ENCODE peak calls at places on chromosomes 12 and 14, in four cellular contexts. One of them, this sample, is unnamed.

GRCh38 chr14:103250181-103250580 is 83.9 kb upstream of the EIF5 start:
- DNase-seq in activated CD8-positive, alpha-beta T cell treated with anti-CD3 and anti-CD28 coated beads for 36 hours: no peak
- DNase-seq in IMR-90: no peak
- DNase-seq in fibroblast of villous mesenchyme: no peak
- DNase-seq in this sample: no peak

GRCh38 chr12:89571481-89572190 is 45.8 kb upstream of the POC1B start:
- DNase-seq in activated CD8-positive, alpha-beta T cell treated with anti-CD3 and anti-CD28 coated beads for 36 hours: peak
- DNase-seq in IMR-90: peak
- DNase-seq in fibroblast of villous mesenchyme: peak
- DNase-seq in this sample: no peak

GRCh38 chr14:104131968-104132732 is 6.2 kb upstream of the KIF26A start:
- DNase-seq in activated CD8-positive, alpha-beta T cell treated with anti-CD3 and anti-CD28 coated beads for 36 hours: no peak
- DNase-seq in IMR-90: no peak
- DNase-seq in fibroblast of villous mesenchyme: no peak
- DNase-seq in this sample: no peak

GRCh38 chr12:127334924-127335644 is 931.9 kb upstream of the TMEM132C start:
- DNase-seq in activated CD8-positive, alpha-beta T cell treated with anti-CD3 and anti-CD28 coated beads for 36 hours: no peak
- DNase-seq in IMR-90: no peak
- DNase-seq in fibroblast of villous mesenchyme: no peak
- DNase-seq in this sample: no peak

GRCh38 chr12:46701356-46701755 is 124.4 kb downstream of the SLC38A4 start:
- DNase-seq in activated CD8-positive, alpha-beta T cell treated with anti-CD3 and anti-CD28 coated beads for 36 hours: no peak
- DNase-seq in IMR-90: no peak
- DNase-seq in fibroblast of villous mesenchyme: peak
- DNase-seq in this sample: no peak

GRCh38 chr14:67421356-67422224 is 9.6 kb upstream of the PLEK2 start:
- DNase-seq in activated CD8-positive, alpha-beta T cell treated with anti-CD3 and anti-CD28 coated beads for 36 hours: no peak
- DNase-seq in IMR-90: no peak
- DNase-seq in fibroblast of villous mesenchyme: no peak
- DNase-seq in this sample: no peak

GRCh38 chr14:66739826-66740225 is 231.9 kb downstream of the GPHN start:
- DNase-seq in activated CD8-positive, alpha-beta T cell treated with anti-CD3 and anti-CD28 coated beads for 36 hours: no peak
- DNase-seq in IMR-90: no peak
- DNase-seq in fibroblast of villous mesenchyme: no peak
- DNase-seq in this sample: no peak

GRCh38 chr14:61565836-61566536 is 129.3 kb upstream of the HIF1A start:
- DNase-seq in activated CD8-positive, alpha-beta T cell treated with anti-CD3 and anti-CD28 coated beads for 36 hours: no peak
- DNase-seq in IMR-90: peak
- DNase-seq in fibroblast of villous mesenchyme: peak
- DNase-seq in this sample: no peak

GRCh38 chr14:68734231-68734732 is 58.6 kb downstream of the ZFP36L1 start:
- DNase-seq in activated CD8-positive, alpha-beta T cell treated with anti-CD3 and anti-CD28 coated beads for 36 hours: peak
- DNase-seq in IMR-90: peak
- DNase-seq in fibroblast of villous mesenchyme: no peak
- DNase-seq in this sample: no peak

GRCh38 chr12:40137252-40137651 is 31.4 kb upstream of the SLC2A13 start:
- DNase-seq in activated CD8-positive, alpha-beta T cell treated with anti-CD3 and anti-CD28 coated beads for 36 hours: peak
- DNase-seq in IMR-90: peak
- DNase-seq in fibroblast of villous mesenchyme: no peak
- DNase-seq in this sample: no peak

GRCh38 chr12:68435816-68436215 is 103.7 kb upstream of the MDM1 start:
- DNase-seq in activated CD8-positive, alpha-beta T cell treated with anti-CD3 and anti-CD28 coated beads for 36 hours: no peak
- DNase-seq in IMR-90: peak
- DNase-seq in fibroblast of villous mesenchyme: no peak
- DNase-seq in this sample: no peak

GRCh38 chr12:24364921-24365320 is 415.5 kb upstream of the SOX5 start:
- DNase-seq in activated CD8-positive, alpha-beta T cell treated with anti-CD3 and anti-CD28 coated beads for 36 hours: no peak
- DNase-seq in IMR-90: no peak
- DNase-seq in fibroblast of villous mesenchyme: peak
- DNase-seq in this sample: no peak

GRCh38 chr12:30823140-30823669 is 68.5 kb upstream of the CAPRIN2 start:
- DNase-seq in activated CD8-positive, alpha-beta T cell treated with anti-CD3 and anti-CD28 coated beads for 36 hours: peak
- DNase-seq in IMR-90: no peak
- DNase-seq in fibroblast of villous mesenchyme: no peak
- DNase-seq in this sample: no peak

GRCh38 chr14:101600336-101600890 is 39.1 kb downstream of the DIO3 start:
- DNase-seq in activated CD8-positive, alpha-beta T cell treated with anti-CD3 and anti-CD28 coated beads for 36 hours: no peak
- DNase-seq in IMR-90: no peak
- DNase-seq in fibroblast of villous mesenchyme: no peak
- DNase-seq in this sample: no peak

GRCh38 chr14:56120091-56120632 is 2.0 kb downstream of the PELI2 start:
- DNase-seq in activated CD8-positive, alpha-beta T cell treated with anti-CD3 and anti-CD28 coated beads for 36 hours: no peak
- DNase-seq in IMR-90: peak
- DNase-seq in fibroblast of villous mesenchyme: peak
- DNase-seq in this sample: no peak

GRCh38 chr12:100348657-100349454 is 8.0 kb upstream of the SLC17A8 start:
- DNase-seq in activated CD8-positive, alpha-beta T cell treated with anti-CD3 and anti-CD28 coated beads for 36 hours: no peak
- DNase-seq in IMR-90: peak
- DNase-seq in fibroblast of villous mesenchyme: peak
- DNase-seq in this sample: no peak

GRCh38 chr14:94823556-94824341 is 53.8 kb upstream of the GSC start:
- DNase-seq in activated CD8-positive, alpha-beta T cell treated with anti-CD3 and anti-CD28 coated beads for 36 hours: no peak
- DNase-seq in IMR-90: no peak
- DNase-seq in fibroblast of villous mesenchyme: no peak
- DNase-seq in this sample: no peak

GRCh38 chr12:32821293-32822089 is 65.8 kb upstream of the YARS2 start:
- DNase-seq in activated CD8-positive, alpha-beta T cell treated with anti-CD3 and anti-CD28 coated beads for 36 hours: no peak
- DNase-seq in IMR-90: no peak
- DNase-seq in fibroblast of villous mesenchyme: peak
- DNase-seq in this sample: no peak

GRCh38 chr14:98959958-98960616 is 311.9 kb downstream of the BCL11B start:
- DNase-seq in activated CD8-positive, alpha-beta T cell treated with anti-CD3 and anti-CD28 coated beads for 36 hours: no peak
- DNase-seq in IMR-90: no peak
- DNase-seq in fibroblast of villous mesenchyme: no peak
- DNase-seq in this sample: no peak

GRCh38 chr12:77229640-77230442 is 164.5 kb upstream of the E2F7 start:
- DNase-seq in activated CD8-positive, alpha-beta T cell treated with anti-CD3 and anti-CD28 coated beads for 36 hours: no peak
- DNase-seq in IMR-90: no peak
- DNase-seq in fibroblast of villous mesenchyme: peak
- DNase-seq in this sample: no peak

GRCh38 chr14:21227150-21227549 is 42.1 kb downstream of the HNRNPC start:
- DNase-seq in activated CD8-positive, alpha-beta T cell treated with anti-CD3 and anti-CD28 coated beads for 36 hours: no peak
- DNase-seq in IMR-90: no peak
- DNase-seq in fibroblast of villous mesenchyme: no peak
- DNase-seq in this sample: no peak

GRCh38 chr14:99549684-99550083 is 54.3 kb downstream of the CCDC85C start:
- DNase-seq in activated CD8-positive, alpha-beta T cell treated with anti-CD3 and anti-CD28 coated beads for 36 hours: no peak
- DNase-seq in IMR-90: peak
- DNase-seq in fibroblast of villous mesenchyme: peak
- DNase-seq in this sample: no peak

GRCh38 chr12:50117057-50117622 is 5.1 kb downstream of the COX14 start:
- DNase-seq in activated CD8-positive, alpha-beta T cell treated with anti-CD3 and anti-CD28 coated beads for 36 hours: no peak
- DNase-seq in IMR-90: no peak
- DNase-seq in fibroblast of villous mesenchyme: no peak
- DNase-seq in this sample: no peak

GRCh38 chr12:21818627-21819026 is 44.1 kb upstream of the KCNJ8 start:
- DNase-seq in activated CD8-positive, alpha-beta T cell treated with anti-CD3 and anti-CD28 coated beads for 36 hours: no peak
- DNase-seq in IMR-90: peak
- DNase-seq in fibroblast of villous mesenchyme: peak
- DNase-seq in this sample: no peak

GRCh38 chr14:24428628-24429394 is 657 bp downstream of the CBLN3 start:
- DNase-seq in activated CD8-positive, alpha-beta T cell treated with anti-CD3 and anti-CD28 coated beads for 36 hours: no peak
- DNase-seq in IMR-90: no peak
- DNase-seq in fibroblast of villous mesenchyme: no peak
- DNase-seq in this sample: peak

GRCh38 chr14:32258574-32258973 is 55.5 kb upstream of the RNU6-8 start:
- DNase-seq in activated CD8-positive, alpha-beta T cell treated with anti-CD3 and anti-CD28 coated beads for 36 hours: no peak
- DNase-seq in IMR-90: no peak
- DNase-seq in fibroblast of villous mesenchyme: peak
- DNase-seq in this sample: no peak

GRCh38 chr12:1529862-1530591 is 64.4 kb downstream of the FBXL14 start:
- DNase-seq in activated CD8-positive, alpha-beta T cell treated with anti-CD3 and anti-CD28 coated beads for 36 hours: no peak
- DNase-seq in IMR-90: no peak
- DNase-seq in fibroblast of villous mesenchyme: no peak
- DNase-seq in this sample: no peak

GRCh38 chr14:101174522-101174838 is 271.0 kb upstream of the RTL1 start:
- DNase-seq in activated CD8-positive, alpha-beta T cell treated with anti-CD3 and anti-CD28 coated beads for 36 hours: no peak
- DNase-seq in IMR-90: no peak
- DNase-seq in fibroblast of villous mesenchyme: no peak
- DNase-seq in this sample: no peak

GRCh38 chr14:89911018-89911919 is 43.3 kb downstream of the EFCAB11 start:
- DNase-seq in activated CD8-positive, alpha-beta T cell treated with anti-CD3 and anti-CD28 coated beads for 36 hours: no peak
- DNase-seq in IMR-90: peak
- DNase-seq in fibroblast of villous mesenchyme: no peak
- DNase-seq in this sample: no peak

GRCh38 chr14:30928462-30928861 is 54.1 kb downstream of the COCH start:
- DNase-seq in activated CD8-positive, alpha-beta T cell treated with anti-CD3 and anti-CD28 coated beads for 36 hours: peak
- DNase-seq in IMR-90: no peak
- DNase-seq in fibroblast of villous mesenchyme: no peak
- DNase-seq in this sample: no peak

GRCh38 chr14:106843951-106844483 is 1317.6 kb downstream of the TMEM121 start:
- DNase-seq in activated CD8-positive, alpha-beta T cell treated with anti-CD3 and anti-CD28 coated beads for 36 hours: peak
- DNase-seq in IMR-90: no peak
- DNase-seq in fibroblast of villous mesenchyme: peak
- DNase-seq in this sample: no peak

GRCh38 chr12:39990122-39991101 is 115.5 kb downstream of the SLC2A13 start:
- DNase-seq in activated CD8-positive, alpha-beta T cell treated with anti-CD3 and anti-CD28 coated beads for 36 hours: peak
- DNase-seq in IMR-90: peak
- DNase-seq in fibroblast of villous mesenchyme: peak
- DNase-seq in this sample: no peak

GRCh38 chr12:107891967-107892366 is 117.5 kb downstream of the ASCL4 start:
- DNase-seq in activated CD8-positive, alpha-beta T cell treated with anti-CD3 and anti-CD28 coated beads for 36 hours: peak
- DNase-seq in IMR-90: peak
- DNase-seq in fibroblast of villous mesenchyme: peak
- DNase-seq in this sample: no peak
- TF ChIP-seq CTCF in activated CD8-positive, alpha-beta T cell treated with anti-CD3 and anti-CD28 coated beads for 36 hours: peak
- TF ChIP-seq CTCF in IMR-90: peak
- TF ChIP-seq CTCF in fibroblast of villous mesenchyme: peak
- TF ChIP-seq CTCF in this sample: peak

DNA sequence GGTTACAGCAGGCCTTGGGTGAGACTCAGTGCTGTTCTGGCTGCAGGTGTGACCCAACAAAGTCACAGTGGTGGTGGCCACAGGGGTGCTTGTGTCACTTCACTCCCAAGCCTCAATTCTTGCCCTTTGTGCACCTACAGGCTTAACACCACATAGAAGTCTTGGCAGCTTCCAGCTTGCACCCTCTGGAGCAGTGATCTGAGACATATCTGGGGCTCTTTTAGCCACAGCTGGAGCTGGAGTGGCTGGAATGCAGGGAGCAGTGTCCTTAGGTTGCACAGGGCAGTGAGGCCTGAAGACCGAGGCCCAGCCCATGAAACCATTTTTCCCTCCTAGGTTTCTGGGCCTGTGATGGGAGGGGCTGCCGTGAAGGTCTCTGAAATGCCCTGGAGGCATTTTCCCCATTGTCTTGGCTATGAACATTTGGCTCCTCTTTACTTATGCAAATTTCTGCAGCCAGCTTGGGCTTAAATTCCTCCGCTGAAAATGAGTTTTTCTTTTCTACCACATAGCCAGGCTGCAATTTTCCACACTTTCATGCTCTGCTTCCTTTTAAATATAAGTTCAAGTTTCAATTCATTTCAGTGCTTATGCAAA is 37.7 kb downstream of the ADAM21 start:
- DNase-seq in activated CD8-positive, alpha-beta T cell treated with anti-CD3 and anti-CD28 coated beads for 36 hours: no peak
- DNase-seq in IMR-90: no peak
- DNase-seq in fibroblast of villous mesenchyme: no peak
- DNase-seq in this sample: no peak
- TF ChIP-seq CTCF in activated CD8-positive, alpha-beta T cell treated with anti-CD3 and anti-CD28 coated beads for 36 hours: no peak
- TF ChIP-seq CTCF in IMR-90: no peak
- TF ChIP-seq CTCF in fibroblast of villous mesenchyme: no peak
- TF ChIP-seq CTCF in this sample: no peak

GRCh38 chr14:74478996-74479635 is 14.0 kb downstream of the NPC2 start:
- DNase-seq in activated CD8-positive, alpha-beta T cell treated with anti-CD3 and anti-CD28 coated beads for 36 hours: no peak
- DNase-seq in IMR-90: peak
- DNase-seq in fibroblast of villous mesenchyme: peak
- DNase-seq in this sample: no peak
- TF ChIP-seq CTCF in activated CD8-positive, alpha-beta T cell treated with anti-CD3 and anti-CD28 coated beads for 36 hours: peak
- TF ChIP-seq CTCF in IMR-90: peak
- TF ChIP-seq CTCF in fibroblast of villous mesenchyme: peak
- TF ChIP-seq CTCF in this sample: peak

DNA sequence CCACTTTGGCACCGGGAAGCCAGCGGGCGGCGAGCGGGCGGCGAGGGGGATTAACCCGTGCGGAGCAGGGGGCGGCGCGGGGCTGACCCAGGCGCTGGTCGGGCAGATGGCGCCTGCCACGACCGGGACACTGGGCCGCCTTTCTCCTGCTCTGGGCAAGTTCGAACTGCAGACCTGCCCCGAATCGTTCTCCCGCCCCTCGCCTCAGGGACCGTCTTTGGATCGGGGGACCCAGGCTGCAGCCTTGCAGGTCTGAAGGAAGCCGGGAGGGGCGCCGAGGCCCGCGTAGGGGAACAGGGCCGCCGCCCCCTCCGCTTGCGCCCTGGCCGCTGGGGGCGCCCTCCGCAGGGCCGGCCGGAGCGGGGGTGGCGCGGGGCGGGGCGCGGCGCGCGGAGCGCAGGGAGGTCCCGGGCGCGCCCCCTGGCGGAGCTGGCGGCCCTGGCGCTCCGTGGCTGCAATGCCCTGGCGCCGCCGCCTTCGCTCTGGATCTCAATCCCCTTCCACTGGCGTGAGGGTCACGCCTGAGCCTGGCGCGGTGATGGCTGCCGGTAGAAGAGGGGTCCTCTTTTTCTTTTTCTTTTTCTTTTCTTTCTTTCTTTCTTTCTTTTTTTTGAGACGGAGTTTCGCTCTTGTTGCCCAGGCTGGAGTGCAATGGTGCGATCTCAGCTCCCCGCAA is 447 bp upstream of the LTBP2 start:
- DNase-seq in activated CD8-positive, alpha-beta T cell treated with anti-CD3 and anti-CD28 coated beads for 36 hours: peak
- DNase-seq in IMR-90: peak
- DNase-seq in fibroblast of villous mesenchyme: peak
- DNase-seq in this sample: peak
- TF ChIP-seq CTCF in activated CD8-positive, alpha-beta T cell treated with anti-CD3 and anti-CD28 coated beads for 36 hours: peak
- TF ChIP-seq CTCF in IMR-90: peak
- TF ChIP-seq CTCF in fibroblast of villous mesenchyme: peak
- TF ChIP-seq CTCF in this sample: peak

DNA sequence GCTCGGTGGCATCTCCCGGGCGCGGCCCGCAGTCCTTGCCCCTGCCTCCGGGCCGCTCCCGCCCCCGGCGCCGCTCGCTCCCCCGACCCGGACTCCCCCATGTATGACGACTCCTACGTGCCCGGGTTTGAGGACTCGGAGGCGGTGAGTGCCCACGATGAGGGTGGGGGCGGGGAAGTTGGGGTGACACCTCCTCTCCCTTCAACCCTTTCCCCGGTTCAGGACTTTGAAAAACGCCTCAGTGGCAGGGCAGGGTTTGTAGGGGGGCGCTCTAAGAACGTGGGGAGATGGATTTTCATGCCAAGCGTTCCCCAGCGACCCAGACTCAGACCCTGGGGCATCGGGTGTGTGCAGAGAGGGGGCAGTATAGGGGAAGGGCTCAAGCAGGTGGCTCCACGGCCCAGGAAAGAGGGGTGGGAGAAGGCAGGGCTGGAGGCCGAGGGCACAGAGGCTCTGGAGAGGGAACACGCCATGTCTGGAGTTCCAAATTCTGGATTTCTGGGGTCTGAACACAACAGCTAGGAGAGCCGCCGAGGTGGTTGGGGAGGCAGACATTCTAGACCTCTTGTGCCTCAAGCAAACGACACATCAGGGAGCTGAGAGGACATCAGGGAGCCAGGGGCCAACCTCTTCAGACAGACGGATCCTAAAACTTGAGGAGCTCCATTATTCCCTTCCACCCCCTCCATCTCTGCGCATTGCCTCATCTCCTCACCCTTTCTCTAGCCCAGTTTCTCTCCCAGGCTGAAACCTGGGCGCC is 715 bp downstream of the CACNB3 start:
- DNase-seq in activated CD8-positive, alpha-beta T cell treated with anti-CD3 and anti-CD28 coated beads for 36 hours: peak
- DNase-seq in IMR-90: no peak
- DNase-seq in fibroblast of villous mesenchyme: peak
- DNase-seq in this sample: no peak
- TF ChIP-seq CTCF in activated CD8-positive, alpha-beta T cell treated with anti-CD3 and anti-CD28 coated beads for 36 hours: no peak
- TF ChIP-seq CTCF in IMR-90: peak
- TF ChIP-seq CTCF in fibroblast of villous mesenchyme: peak
- TF ChIP-seq CTCF in this sample: peak